ENCODE peak calls at places on chromosomes 4 and X, in seven cellular contexts. Y is foreskin fibroblast; K is fibroblast of lung; S is tibial artery; W is GM12865; M is small intestine; A is CD8-positive, alpha-beta T cell. Q is an unnamed sample.

GRCh38 chr4:176622251-176622968 is 170.3 kb downstream of the VEGFC start:
- DNase-seq in Y (peak), K (peak), S (no peak), W (no peak), M (no peak), A (no peak), Q (no peak)

GRCh38 chrX:41923925-41924693 is 755 bp upstream of the CASK start:
- DNase-seq in Y (no peak), K (peak), S (peak), W (peak), M (peak), A (peak), Q (no peak)

GRCh38 chr4:109211671-109212070 is 90.8 kb downstream of the COL25A1 start:
- DNase-seq in Y (no peak), K (peak), S (no peak), W (no peak), M (no peak), A (no peak), Q (no peak)

GRCh38 chr4:40309250-40309774 is 25.8 kb upstream of the CHRNA9 start:
- DNase-seq in Y (peak), K (peak), S (peak), W (peak), M (peak), A (peak), Q (no peak)

GRCh38 chrX:120559799-120560198 is 963 bp downstream of the CUL4B start:
- DNase-seq in Y (no peak), K (peak), S (no peak), W (peak), M (peak), A (no peak), Q (no peak)

GRCh38 chrX:45196701-45197100 is 4.0 kb downstream of the DIPK2B start:
- DNase-seq in Y (peak), K (peak), S (no peak), W (no peak), M (no peak), A (no peak), Q (no peak)

GRCh38 chr4:5863461-5864113 is 29.3 kb downstream of the CRMP1 start:
- DNase-seq in Y (peak), K (peak), S (no peak), W (peak), M (no peak), A (no peak), Q (peak)

GRCh38 chrX:45771114-45771513 is 570.4 kb upstream of the DIPK2B start:
- DNase-seq in Y (peak), K (peak), S (no peak), W (no peak), M (peak), A (no peak), Q (peak)

GRCh38 chr4:158371158-158371557 is 150.5 kb upstream of the RXFP1 start:
- DNase-seq in Y (peak), K (peak), S (no peak), W (no peak), M (no peak), A (no peak), Q (no peak)

GRCh38 chr4:82560853-82561744 is 689 bp downstream of the TMEM150C start:
- DNase-seq in Y (no peak), K (no peak), S (no peak), W (no peak), M (peak), A (no peak), Q (no peak)

GRCh38 chrX:129091097-129091496 is 432.2 kb downstream of the SMARCA1 start:
- DNase-seq in Y (no peak), K (no peak), S (no peak), W (no peak), M (no peak), A (no peak), Q (no peak)

GRCh38 chr4:73871911-73872310 is 2.7 kb downstream of the CXCL1 start:
- DNase-seq in Y (no peak), K (no peak), S (no peak), W (no peak), M (no peak), A (no peak), Q (no peak)

GRCh38 chr4:151034829-151035228 is 19.7 kb upstream of the LRBA start:
- DNase-seq in Y (no peak), K (no peak), S (no peak), W (no peak), M (peak), A (no peak), Q (no peak)

GRCh38 chr4:83454626-83455025 is 997 bp downstream of the HELQ start:
- DNase-seq in Y (no peak), K (peak), S (no peak), W (no peak), M (no peak), A (no peak), Q (no peak)

GRCh38 chr4:7635435-7635834 is 200.7 kb upstream of the PSAPL1 start:
- DNase-seq in Y (no peak), K (no peak), S (no peak), W (no peak), M (no peak), A (no peak), Q (no peak)

GRCh38 chrX:9337056-9337455 is 127.8 kb upstream of the TBL1X start:
- DNase-seq in Y (peak), K (peak), S (no peak), W (no peak), M (no peak), A (no peak), Q (no peak)

GRCh38 chr4:39970559-39971270 is 7.0 kb downstream of the PDS5A start:
- DNase-seq in Y (peak), K (peak), S (no peak), W (peak), M (no peak), A (no peak), Q (peak)

GRCh38 chr4:137274404-137274803 is 257.9 kb downstream of the PCDH18 start:
- DNase-seq in Y (no peak), K (peak), S (no peak), W (no peak), M (no peak), A (no peak), Q (no peak)

GRCh38 chrX:2967998-2968909 is 38.1 kb upstream of the ARSH start:
- DNase-seq in Y (peak), K (peak), S (no peak), W (no peak), M (no peak), A (no peak), Q (no peak)
- H3K4me3 ChIP-seq in Y (peak), K (peak), S (peak), W (no peak), M (no peak), A (peak), Q (no peak)

DNA sequence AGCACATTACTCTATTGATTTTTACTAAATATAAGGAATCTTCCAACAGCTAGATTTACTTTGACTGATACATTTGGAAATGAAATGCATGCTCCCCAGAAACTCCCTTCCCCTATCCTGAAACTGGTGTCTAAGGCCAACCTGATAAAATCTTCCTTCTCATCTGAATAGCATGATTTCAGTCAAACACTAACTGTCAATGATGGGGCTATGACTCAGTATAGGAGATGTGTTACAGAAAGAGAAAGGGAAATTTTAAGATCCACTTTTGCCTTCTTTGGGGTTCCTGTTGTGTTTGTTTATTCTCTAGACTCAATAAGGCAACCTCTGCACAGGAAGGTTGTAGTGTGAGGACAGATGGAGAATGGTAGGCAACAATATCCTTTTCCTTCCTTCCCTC is 160.7 kb downstream of the MOSPD2 start:
- DNase-seq in Y (no peak), K (no peak), S (no peak), W (no peak), M (no peak), A (no peak), Q (no peak)
- H3K4me3 ChIP-seq in Y (no peak), K (no peak), S (no peak), W (no peak), M (no peak), A (no peak), Q (no peak)

DNA sequence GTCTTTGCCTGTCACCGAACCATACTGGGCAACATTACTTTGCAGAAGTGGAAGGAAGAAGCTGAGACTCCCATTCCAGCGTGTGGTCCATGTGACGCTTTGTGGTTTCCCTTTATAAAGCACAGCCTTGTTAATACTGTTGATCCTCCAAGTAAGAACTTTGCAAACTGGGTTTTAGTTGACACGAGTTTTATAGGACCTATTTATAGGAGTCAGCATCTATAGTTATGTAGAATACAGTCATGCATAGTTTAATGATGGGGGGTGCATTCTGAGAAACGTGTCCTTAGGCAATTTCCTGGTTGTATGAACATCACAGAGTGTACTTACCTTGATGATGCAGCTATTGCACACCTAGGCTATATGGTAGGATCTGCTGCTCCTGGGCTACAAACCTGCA is 1879.4 kb upstream of the TENM3 start:
- DNase-seq in Y (no peak), K (no peak), S (no peak), W (no peak), M (no peak), A (no peak), Q (no peak)
- H3K4me3 ChIP-seq in Y (no peak), K (no peak), S (no peak), W (no peak), M (no peak), A (no peak), Q (no peak)

GRCh38 chr4:25310066-25310824 is 2.3 kb upstream of the ZCCHC4 start:
- DNase-seq in Y (no peak), K (no peak), S (no peak), W (peak), M (no peak), A (no peak), Q (no peak)
- H3K4me3 ChIP-seq in Y (no peak), K (no peak), S (no peak), W (peak), M (no peak), A (no peak), Q (no peak)

GRCh38 chrX:13864264-13864663 is 47.4 kb upstream of the GPM6B start:
- DNase-seq in Y (peak), K (peak), S (no peak), W (no peak), M (no peak), A (no peak), Q (no peak)
- H3K4me3 ChIP-seq in Y (no peak), K (no peak), S (no peak), W (no peak), M (no peak), A (no peak), Q (no peak)

DNA sequence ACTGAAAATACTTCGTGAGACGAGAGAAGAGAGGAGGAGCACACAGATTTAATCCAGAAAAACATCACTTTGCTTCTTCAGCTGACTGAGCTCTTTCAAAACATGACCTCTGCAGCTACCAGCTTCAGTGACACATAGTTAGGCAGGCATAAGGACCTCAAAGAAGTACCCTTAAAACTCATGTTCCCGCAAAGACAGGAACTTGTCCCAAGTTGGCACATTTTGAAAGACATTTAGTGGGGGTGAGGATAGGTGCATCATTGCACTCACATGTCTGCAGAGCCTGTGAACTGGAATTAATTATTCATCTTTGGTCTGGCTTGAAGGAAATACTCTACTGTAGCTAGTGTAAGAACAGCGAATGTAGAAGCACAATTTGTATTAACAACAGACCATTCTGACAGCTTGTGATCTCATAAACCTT is 221.8 kb downstream of the MGST2 start:
- DNase-seq in Y (peak), K (no peak), S (no peak), W (no peak), M (peak), A (no peak), Q (no peak)
- H3K4me3 ChIP-seq in Y (peak), K (peak), S (peak), W (no peak), M (no peak), A (no peak), Q (no peak)

Q was measured in kidney epithelial cell.